ENCODE peak calls at places on chromosome 3, in eight cellular contexts. K is colonic mucosa; X is mammary epithelial cell; W is A673; G is pancreas; J is ascending aorta; A is PC-3; M is CD8-positive, alpha-beta T cell. D is an unnamed sample.

GRCh38 chr3:45869638-45870037 is 16.7 kb upstream of the CCR9 start:
- DNase-seq in K (no peak), X (no peak), W (no peak), G (no peak), J (no peak), A (no peak), M (no peak), D (no peak)

GRCh38 chr3:117059054-117059989 is 349.7 kb downstream of the TUSC7 start:
- DNase-seq in K (no peak), X (no peak), W (peak; percentile 60), G (no peak), J (no peak), A (peak; percentile 34), M (no peak), D (no peak)

GRCh38 chr3:14548321-14548729 is 8.2 kb upstream of the GRIP2 start:
- DNase-seq in K (peak; percentile 56), X (peak; percentile 20), W (peak; percentile 85), G (no peak), J (no peak), A (peak; percentile 65), M (peak; percentile 36), D (peak; percentile 56)

GRCh38 chr3:58471025-58471887 is 20.6 kb upstream of the KCTD6 start:
- DNase-seq in K (peak; percentile 84), X (peak; percentile 90), W (peak; percentile 87), G (no peak), J (no peak), A (peak; percentile 97), M (peak; percentile 44), D (peak; percentile 82)

GRCh38 chr3:122925756-122926155 is 101.8 kb downstream of the SEMA5B start:
- DNase-seq in K (no peak), X (no peak), W (no peak), G (no peak), J (peak; percentile 37), A (no peak), M (no peak), D (no peak)

GRCh38 chr3:150958694-150959093 is 13.8 kb downstream of the CLRN1 start:
- DNase-seq in K (no peak), X (no peak), W (no peak), G (no peak), J (no peak), A (no peak), M (no peak), D (no peak)

GRCh38 chr3:113441051-113441770 is at the start of gene CFAP44:
- DNase-seq in K (peak; percentile 85), X (peak; percentile 41), W (no peak), G (peak; percentile 87), J (peak; percentile 65), A (no peak), M (peak; percentile 45), D (peak; percentile 39)

GRCh38 chr3:109152326-109152725 is 15.8 kb downstream of the C3orf85 start:
- DNase-seq in K (peak; percentile 39), X (no peak), W (no peak), G (no peak), J (no peak), A (no peak), M (no peak), D (no peak)

GRCh38 chr3:116777181-116777840 is 67.7 kb downstream of the TUSC7 start:
- DNase-seq in K (no peak), X (peak; percentile 3), W (peak; percentile 12), G (no peak), J (no peak), A (peak; percentile 34), M (no peak), D (no peak)

GRCh38 chr3:120752230-120752629 is 9.7 kb downstream of the GTF2E1 start:
- DNase-seq in K (no peak), X (no peak), W (no peak), G (no peak), J (no peak), A (no peak), M (no peak), D (no peak)

GRCh38 chr3:22981861-22982260 is 221.3 kb upstream of the UBE2E2 start:
- DNase-seq in K (no peak), X (no peak), W (no peak), G (no peak), J (no peak), A (no peak), M (no peak), D (no peak)

GRCh38 chr3:106881177-106881576 is 496.1 kb upstream of the CCDC54 start:
- DNase-seq in K (no peak), X (no peak), W (no peak), G (no peak), J (no peak), A (no peak), M (no peak), D (no peak)

GRCh38 chr3:116029286-116029685 is 406.0 kb downstream of the GAP43 start:
- DNase-seq in K (no peak), X (no peak), W (no peak), G (no peak), J (no peak), A (no peak), M (no peak), D (no peak)

GRCh38 chr3:173552526-173552925 is 155.0 kb downstream of the NLGN1 start:
- DNase-seq in K (no peak), X (no peak), W (peak; percentile 15), G (no peak), J (no peak), A (no peak), M (no peak), D (no peak)

GRCh38 chr3:102129774-102130608 is 280.7 kb downstream of the NFKBIZ start:
- DNase-seq in K (no peak), X (peak; percentile 93), W (no peak), G (no peak), J (peak; percentile 79), A (peak; percentile 84), M (no peak), D (peak; percentile 10)

GRCh38 chr3:17942856-17943255 is 200.4 kb upstream of the TBC1D5 start:
- DNase-seq in K (no peak), X (peak; percentile 39), W (no peak), G (no peak), J (no peak), A (peak; percentile 54), M (no peak), D (no peak)

GRCh38 chr3:135965129-135965505 is 411 bp upstream of the PPP2R3A start:
- DNase-seq in K (no peak), X (no peak), W (no peak), G (no peak), J (no peak), A (no peak), M (no peak), D (no peak)

GRCh38 chr3:146747928-146748327 is 142.8 kb upstream of the PLSCR5 start:
- DNase-seq in K (no peak), X (peak; percentile 12), W (peak; percentile 82), G (no peak), J (no peak), A (peak; percentile 46), M (no peak), D (no peak)
- TF ChIP-seq CTCF in K (no peak), X (peak; percentile 44), W (peak; percentile 76), G (no peak), J (peak; percentile 33), A (peak; percentile 47), M (no peak), D (peak; percentile 4)

DNA sequence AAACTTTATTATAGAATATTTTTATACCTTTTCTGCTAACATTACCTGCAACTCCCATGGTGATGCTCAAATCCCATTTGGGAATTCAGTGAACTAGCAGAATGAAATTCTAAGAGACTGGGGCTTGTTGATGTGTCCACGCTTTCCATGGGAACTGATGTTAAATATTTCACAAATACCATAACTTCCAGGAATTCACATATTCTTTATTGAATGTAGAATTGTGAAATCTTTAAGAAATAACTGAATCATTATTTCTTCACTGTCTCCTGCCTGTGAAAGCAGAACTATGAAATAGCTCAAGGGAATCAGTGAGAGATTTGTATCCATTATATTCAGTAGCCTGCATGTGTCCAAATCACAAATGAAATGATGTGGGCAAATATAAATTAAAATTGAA is 130.8 kb downstream of the SERPINI1 start:
- DNase-seq in K (no peak), X (no peak), W (no peak), G (no peak), J (no peak), A (no peak), M (no peak), D (no peak)
- H3K4me1 ChIP-seq in K (no peaks in the 10 kb centered on the region), X (no peaks in the 10 kb centered on the region), W (no peaks in the 10 kb centered on the region), G (no peaks in the 10 kb centered on the region), J (no peaks in the 10 kb centered on the region), A (peaks cover 28% of the 10 kb centered on the region), M (no peaks in the 10 kb centered on the region), D (no peaks in the 10 kb centered on the region)

GRCh38 chr3:126125341-126125740 is 41.4 kb upstream of the SLC41A3 start:
- DNase-seq in K (peak; percentile 10), X (no peak), W (no peak), G (peak; percentile 41), J (no peak), A (no peak), M (no peak), D (no peak)

GRCh38 chr3:126124896-126125295 is 41.0 kb upstream of the SLC41A3 start:
- DNase-seq in K (peak; percentile 9), X (no peak), W (no peak), G (peak; percentile 32), J (peak; percentile 52), A (no peak), M (no peak), D (no peak)

GRCh38 chr3:126125781-126126251 is 41.9 kb upstream of the SLC41A3 start:
- DNase-seq in K (peak; percentile 5), X (no peak), W (no peak), G (peak; percentile 28), J (peak; percentile 52), A (no peak), M (no peak), D (no peak)

GRCh38 chr3:126126292-126126691 is 42.4 kb upstream of the SLC41A3 start:
- DNase-seq in K (peak; percentile 5), X (no peak), W (no peak), G (peak; percentile 26), J (no peak), A (no peak), M (no peak), D (no peak)

GRCh38 chr3:126124148-126124868 is 40.4 kb upstream of the SLC41A3 start:
- DNase-seq in K (peak; percentile 13), X (no peak), W (no peak), G (peak; percentile 47), J (peak; percentile 51), A (no peak), M (no peak), D (no peak)
- TF ChIP-seq CTCF in K (no peak), X (no peak), W (peak; percentile 28), G (no peak), J (no peak), A (no peak), M (no peak), D (no peak)

DNA sequence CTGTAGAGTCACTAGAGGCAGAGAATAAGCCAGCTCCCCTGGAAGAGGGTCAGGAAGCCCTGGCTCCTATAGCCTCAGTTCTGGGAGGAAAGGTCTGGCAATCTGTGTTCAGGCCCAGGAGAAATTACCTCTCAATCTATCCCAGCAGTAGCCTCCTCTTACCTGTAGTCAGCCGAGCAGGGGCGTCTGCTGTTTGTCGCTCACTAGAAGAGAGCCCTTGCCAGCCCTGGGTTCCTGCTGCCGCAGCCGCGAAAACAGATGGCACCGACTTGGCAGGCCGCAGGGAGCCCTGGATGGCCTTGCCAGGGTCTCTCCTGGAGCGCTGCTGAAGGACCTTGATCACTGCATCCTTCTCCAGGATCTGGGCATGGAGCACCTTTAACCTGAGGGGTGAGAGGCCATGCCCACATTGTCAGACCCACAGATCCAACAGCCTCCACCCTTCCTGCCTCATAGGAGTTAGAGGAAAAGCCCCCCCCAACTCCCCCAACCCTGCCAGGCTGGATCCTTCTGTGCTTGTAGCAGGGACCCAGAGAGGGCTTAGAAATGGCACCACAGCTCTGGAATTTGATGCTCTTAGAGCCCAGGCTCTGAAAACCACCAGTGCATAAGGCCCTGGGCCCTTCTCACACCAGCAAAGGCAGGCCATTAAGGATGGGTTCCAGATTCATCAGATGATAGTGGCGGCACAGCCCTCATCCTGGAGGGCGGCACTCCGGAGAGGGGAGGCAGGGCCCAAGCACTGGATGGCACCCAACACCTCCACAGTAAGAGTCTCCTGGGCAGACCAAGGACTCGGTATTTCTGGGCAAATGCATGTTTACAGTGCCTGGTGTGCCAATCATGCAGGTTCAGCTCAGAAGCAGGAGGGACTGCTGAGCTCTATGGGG is 14.9 kb downstream of the AMOTL2 start:
- DNase-seq in K (no peak), X (no peak), W (no peak), G (no peak), J (no peak), A (no peak), M (no peak), D (no peak)
- H3K4me1 ChIP-seq in K (peaks cover 7% of the 10 kb centered on the region), X (peaks cover 75% of the 10 kb centered on the region), W (peaks cover 51% of the 10 kb centered on the region), G (peaks cover 17% of the 10 kb centered on the region), J (peaks cover 41% of the 10 kb centered on the region), A (peaks cover 61% of the 10 kb centered on the region), M (peaks cover 12% of the 10 kb centered on the region), D (peaks cover 26% of the 10 kb centered on the region)